ENCODE peak calls at places on chromosomes 3 and 15, in eight cellular contexts. M, O, V, Q, B, A, F and S are unnamed samples.

GRCh38 chr15:25185791-25186190 is 231.0 kb downstream of the SNRPN start:
- DNase-seq in V (no peak), F (no peak), O (no peak), Q (no peak), M (no peak), A (no peak), B (no peak), S (no peak)

GRCh38 chr15:79180318-79180717 is 89.7 kb upstream of the RASGRF1 start:
- DNase-seq in F (no peak), A (no peak), B (no peak), M (no peak), V (no peak), O (no peak), Q (no peak), S (no peak)

GRCh38 chr15:77851696-77852095 is 219.0 kb upstream of the LINGO1 start:
- DNase-seq in A (no peak), M (no peak), F (no peak), O (no peak), B (no peak), Q (no peak), V (no peak), S (no peak)

GRCh38 chr3:127652246-127652995 is 20.3 kb upstream of the ABTB1 start:
- DNase-seq in A (no peak), O (no peak), Q (no peak), M (peak; percentile 45), F (peak; percentile 67), B (peak; percentile 76), V (peak; percentile 56), S (peak; percentile 71)

GRCh38 chr3:122795674-122795969 is 753 bp downstream of the SLC49A4 start:
- DNase-seq in O (no peak), V (no peak), A (no peak), M (no peak), B (peak; percentile 16), Q (no peak), F (peak; percentile 3), S (no peak)

GRCh38 chr3:73621388-73621787 is 3.4 kb downstream of the PDZRN3 start:
- DNase-seq in B (peak; percentile 22), F (peak; percentile 39), O (no peak), M (no peak), Q (no peak), A (no peak), V (no peak), S (no peak)

GRCh38 chr3:129052675-129053074 is 7.9 kb upstream of the GP9 start:
- DNase-seq in M (no peak), A (peak; percentile 70), F (peak; percentile 48), Q (no peak), B (no peak), O (no peak), V (no peak), S (no peak)

GRCh38 chr3:50478051-50478450 is 25.4 kb downstream of the CACNA2D2 start:
- DNase-seq in V (no peak), F (no peak), A (no peak), O (no peak), B (no peak), Q (no peak), M (no peak), S (no peak)

GRCh38 chr3:72250725-72251124 is 465.8 kb upstream of the PROK2 start:
- DNase-seq in A (no peak), V (no peak), B (no peak), Q (no peak), O (no peak), F (no peak), M (no peak), S (no peak)

GRCh38 chr15:63915888-63916731 is 82.4 kb upstream of the HERC1 start:
- DNase-seq in B (peak; percentile 68), F (peak; percentile 55), Q (no peak), A (no peak), O (peak; percentile 23), V (no peak), M (peak; percentile 51), S (peak; percentile 44)
- TF ChIP-seq CTCF in B (peak; percentile 65), F (peak; percentile 63), Q (peak; percentile 29), A (peak; percentile 46), O (peak; percentile 45), V (peak; percentile 36), M (peak; percentile 61), S (peak; percentile 38)

GRCh38 chr3:55167586-55168317 is 239.9 kb upstream of the LRTM1 start:
- DNase-seq in M (peak; percentile 87), F (peak; percentile 23), B (peak; percentile 53), Q (no peak), O (peak; percentile 85), V (peak; percentile 94), A (no peak), S (no peak)

GRCh38 chr3:55165704-55166103 is 237.8 kb upstream of the LRTM1 start:
- DNase-seq in V (no peak), Q (no peak), A (no peak), M (no peak), O (no peak), F (no peak), B (no peak), S (no peak)

GRCh38 chr3:55164876-55165275 is 237.0 kb upstream of the LRTM1 start:
- DNase-seq in V (peak; percentile 85), Q (no peak), A (no peak), B (no peak), F (no peak), O (peak; percentile 45), M (peak; percentile 91), S (no peak)

GRCh38 chr3:55165278-55165677 is 237.4 kb upstream of the LRTM1 start:
- DNase-seq in B (peak; percentile 44), F (no peak), M (peak; percentile 73), V (peak; percentile 69), O (peak; percentile 50), A (no peak), Q (no peak), S (no peak)

DNA sequence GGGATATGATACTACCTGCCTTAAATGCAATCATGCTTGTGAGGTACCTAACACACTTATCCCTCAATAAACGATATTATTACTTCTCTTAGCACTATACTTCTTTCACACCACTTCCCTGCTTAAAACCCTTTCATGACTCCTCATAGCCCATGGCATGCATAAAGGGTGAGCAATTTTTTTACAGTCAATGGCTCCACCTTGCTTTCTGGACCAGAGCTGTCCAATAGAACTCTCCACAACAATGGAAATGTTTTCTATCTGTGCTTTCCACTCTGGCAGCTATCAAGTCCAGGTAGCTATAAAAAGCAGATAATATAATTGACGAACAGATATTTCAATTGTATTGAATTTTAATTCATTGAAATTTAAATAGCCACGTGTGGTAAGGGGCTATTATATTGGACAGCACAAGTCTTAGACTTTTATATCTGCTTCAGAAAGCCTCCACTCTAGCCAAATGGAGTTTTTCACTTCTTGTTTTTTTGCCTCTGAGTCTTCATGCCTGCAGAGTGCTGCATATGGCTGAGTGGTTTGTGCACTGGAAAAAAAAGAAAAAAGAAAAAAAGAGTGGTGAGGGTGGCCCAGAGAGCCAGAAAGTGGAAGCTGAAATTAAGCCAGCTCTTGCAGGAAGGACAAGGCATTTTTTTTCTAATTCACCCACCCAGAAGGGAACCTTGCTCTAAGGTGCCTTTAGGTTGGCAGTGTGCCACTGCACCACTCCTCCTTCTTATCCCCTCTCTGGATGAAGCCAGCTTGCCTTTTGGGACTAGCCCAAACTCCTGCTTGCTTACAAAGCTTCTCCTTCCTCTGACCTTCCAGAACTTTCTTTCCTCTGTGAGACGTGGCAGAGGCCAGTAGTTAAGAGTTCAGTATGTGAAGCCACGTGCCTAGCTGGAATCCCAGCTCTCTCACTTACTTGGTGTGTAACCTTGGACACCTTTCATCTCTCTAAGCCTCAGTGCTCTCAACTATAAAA is 239.0 kb upstream of the LRTM1 start:
- DNase-seq in F (no peak), A (no peak), B (peak; percentile 27), M (peak; percentile 55), O (peak; percentile 37), V (peak; percentile 58), Q (no peak), S (no peak)
- TF ChIP-seq CTCF in F (no peak), A (no peak), B (peak; percentile 13), M (peak; percentile 29), O (no peak), V (peak; percentile 3), Q (no peak), S (no peak)

DNA sequence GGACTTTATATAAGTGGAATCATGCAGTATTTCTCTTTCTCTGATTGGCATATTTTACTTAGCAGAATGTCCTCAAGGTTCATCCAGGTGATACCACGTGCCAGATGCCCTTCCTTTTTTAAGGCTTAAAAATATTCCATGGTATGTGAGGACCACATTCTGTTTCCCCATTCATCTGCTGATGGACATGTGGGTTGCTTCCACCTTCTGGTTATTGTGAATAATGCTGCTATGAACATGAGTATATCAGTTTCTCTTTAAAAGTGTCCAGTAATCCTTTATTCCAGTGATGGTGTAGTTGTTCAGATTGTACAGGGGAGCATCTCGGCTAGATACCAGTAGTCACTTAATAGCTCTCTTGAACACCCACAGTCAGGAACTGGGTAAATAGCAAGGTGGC is 50.4 kb upstream of the ATG7 start:
- DNase-seq in V (no peak), M (no peak), B (peak; percentile 60), F (peak; percentile 34), O (no peak), A (no peak), Q (no peak), S (no peak)
- TF ChIP-seq CTCF in V (peak; percentile 14), M (peak; percentile 32), B (peak; percentile 48), F (peak; percentile 21), O (peak; percentile 11), A (peak; percentile 30), Q (no peak), S (no peak)

DNA sequence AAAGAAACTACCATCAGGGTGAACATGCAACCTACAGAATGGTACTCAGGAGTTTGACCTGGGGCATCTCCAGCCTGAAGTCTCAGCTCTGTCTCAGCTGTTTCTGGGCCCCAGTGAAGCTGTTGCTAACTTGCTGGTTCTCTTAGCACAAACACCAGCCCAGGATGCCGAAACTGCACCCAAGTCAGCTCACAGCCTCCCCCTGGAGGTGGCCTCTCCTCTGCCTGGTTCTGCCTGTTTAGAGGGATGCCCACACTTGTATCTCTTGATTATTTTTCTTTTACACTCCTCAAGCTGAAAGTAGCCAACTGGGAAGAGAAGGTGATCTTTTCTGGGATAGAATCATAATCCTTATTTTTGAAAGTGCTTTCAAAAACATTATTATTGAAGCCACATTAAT is 289.0 kb upstream of the RASGRP1 start:
- DNase-seq in A (no peak), O (no peak), B (peak; percentile 70), F (peak; percentile 62), M (peak; percentile 68), Q (no peak), V (peak; percentile 53), S (peak; percentile 36)
- TF ChIP-seq CTCF in A (peak; percentile 22), O (peak; percentile 46), B (peak; percentile 79), F (peak; percentile 60), M (peak; percentile 59), Q (no peak), V (peak; percentile 55), S (peak; percentile 31)

DNA sequence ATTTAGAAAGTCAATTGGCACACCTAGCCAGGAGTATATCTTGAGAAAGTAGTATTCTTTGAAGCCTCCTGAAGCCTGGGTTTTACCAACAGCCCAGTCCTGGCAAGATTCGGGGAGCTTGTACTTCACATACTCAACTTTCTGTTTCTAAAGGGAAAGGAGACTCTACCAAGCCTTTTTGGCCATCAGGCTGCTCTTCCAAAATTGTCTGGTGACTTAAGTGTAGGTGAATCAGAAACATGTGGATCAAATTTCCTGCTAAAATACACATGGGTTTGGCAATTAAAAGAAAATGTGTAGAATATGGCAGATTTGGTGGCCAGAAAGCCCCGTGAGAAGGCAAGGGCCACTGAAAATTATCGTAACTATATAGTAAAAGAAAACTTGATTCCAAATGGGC is 15.9 kb upstream of the GREM1 start:
- DNase-seq in B (no peak), M (no peak), A (no peak), V (peak; percentile 71), O (no peak), Q (no peak), F (no peak), S (no peak)
- TF ChIP-seq CTCF in B (no peak), M (no peak), A (no peak), V (no peak), O (no peak), Q (no peak), F (no peak), S (no peak)

GRCh38 chr15:33201376-33202189 is 7.1 kb upstream of the FMN1 start:
- DNase-seq in V (peak; percentile 30), A (no peak), O (peak; percentile 23), Q (no peak), F (no peak), B (peak; percentile 28), M (peak; percentile 12), S (peak; percentile 21)
- TF ChIP-seq CTCF in V (peak; percentile 19), A (no peak), O (no peak), Q (no peak), F (peak; percentile 12), B (peak; percentile 37), M (no peak), S (no peak)